ENCODE peak calls at places on chromosomes 12 and 14, in seven cellular contexts. H is MM.1S, G is PC-3, X is neural progenitor cell, R is GM23338, P is GM23248, L is SK-N-SH. Y is an unnamed sample. For H3F3A, the result is how much of the 10 kb centered on the place peaks cover.

GRCh38 chr12:27498761-27499160 is 25.2 kb upstream of the PPFIBP1 start:
- DNase-seq in P (no peak), R (no peak), G (no peak), H (no peak), L (no peak), X (no peak), Y (no peak)

GRCh38 chr12:79685068-79685467 is 5.7 kb downstream of the PAWR start:
- DNase-seq in X (no peak), R (no peak), H (no peak), G (peak), L (no peak), P (peak), Y (no peak)

GRCh38 chr12:73057428-73057827 is 785.3 kb downstream of the TRHDE start:
- DNase-seq in R (peak), X (no peak), H (no peak), G (no peak), L (peak), P (no peak), Y (no peak)

GRCh38 chr14:101354726-101355125 is 206.6 kb upstream of the DIO3 start:
- DNase-seq in L (no peak), X (no peak), P (no peak), R (no peak), H (no peak), G (no peak), Y (no peak)

GRCh38 chr14:52327374-52328226 is 13.5 kb downstream of the PTGER2 start:
- DNase-seq in R (no peak), L (no peak), H (no peak), G (peak), P (peak), X (no peak), Y (no peak)

GRCh38 chr12:6236641-6236940 is 36.4 kb downstream of the CD9 start:
- DNase-seq in L (no peak), H (no peak), R (no peak), G (no peak), P (no peak), X (no peak), Y (no peak)

GRCh38 chr14:104756477-104757237 is 3.7 kb downstream of the SIVA1 start:
- DNase-seq in R (no peak), H (no peak), P (no peak), G (no peak), L (no peak), X (no peak), Y (no peak)

GRCh38 chr12:131902332-131903241 is 8.2 kb downstream of the ULK1 start:
- DNase-seq in G (no peak), L (no peak), H (no peak), R (no peak), P (no peak), X (no peak), Y (no peak)

GRCh38 chr14:73741876-73742519 is 27.8 kb upstream of the PNMA1 start:
- DNase-seq in H (no peak), G (no peak), L (peak), R (no peak), X (no peak), P (peak), Y (no peak)

GRCh38 chr12:102144221-102144620 is 24.2 kb downstream of the PARPBP start:
- DNase-seq in X (no peak), H (no peak), G (no peak), P (no peak), R (no peak), L (no peak), Y (no peak)

GRCh38 chr12:82359115-82359478 is 768 bp downstream of the METTL25 start:
- DNase-seq in G (no peak), H (peak), P (peak), R (peak), X (peak), L (peak), Y (no peak)

GRCh38 chr12:120292661-120293531 is at the start of gene RNU4-1:
- DNase-seq in R (peak), X (peak), H (peak), L (peak), G (peak), P (peak), Y (peak)

GRCh38 chr14:70289138-70289537 is 70.3 kb downstream of the COX16 start:
- DNase-seq in P (no peak), H (no peak), L (no peak), R (no peak), G (no peak), X (no peak), Y (no peak)

GRCh38 chr12:29073631-29074239 is 75.3 kb upstream of the FAR2 start:
- DNase-seq in X (peak), G (peak), H (peak), P (peak), L (peak), R (peak), Y (peak)

GRCh38 chr12:25994252-25994651 is 35.8 kb downstream of the RASSF8 start:
- DNase-seq in H (no peak), G (peak), L (no peak), R (no peak), P (peak), X (no peak), Y (no peak)

GRCh38 chr12:78863482-78864427 is 819 bp upstream of the SYT1 start:
- DNase-seq in L (peak), X (peak), R (peak), H (peak), P (peak), G (peak), Y (peak)

GRCh38 chr12:79566452-79566851 is 124.3 kb downstream of the PAWR start:
- DNase-seq in P (no peak), L (no peak), X (no peak), G (peak), R (no peak), H (no peak), Y (peak)

GRCh38 chr12:114762490-114763110 is 78.6 kb upstream of the TBX3 start:
- DNase-seq in R (no peak), L (no peak), G (no peak), X (no peak), H (no peak), P (no peak), Y (no peak)

GRCh38 chr12:96305665-96306064 is 94.6 kb downstream of the CDK17 start:
- DNase-seq in P (no peak), R (no peak), G (no peak), H (no peak), L (no peak), X (no peak), Y (no peak)

GRCh38 chr14:91323031-91323430 is 78.5 kb upstream of the GPR68 start:
- DNase-seq in X (no peak), R (no peak), G (no peak), H (no peak), P (no peak), L (no peak), Y (no peak)

GRCh38 chr12:110307372-110307771 is 26.3 kb downstream of the ATP2A2 start:
- DNase-seq in P (peak), X (no peak), H (no peak), G (no peak), L (no peak), R (no peak), Y (no peak)

GRCh38 chr12:82326905-82327503 is 31.2 kb downstream of the CCDC59 start:
- DNase-seq in G (peak), R (peak), L (peak), P (peak), X (peak), H (peak), Y (peak)

GRCh38 chr14:58663494-58664111 is 25.8 kb downstream of the DACT1 start:
- DNase-seq in P (peak), G (no peak), X (no peak), R (peak), L (peak), H (no peak), Y (no peak)

GRCh38 chr12:71804505-71804904 is 35.1 kb upstream of the TBC1D15 start:
- DNase-seq in L (no peak), X (peak), H (no peak), G (no peak), P (no peak), R (peak), Y (no peak)

GRCh38 chr14:89340200-89340667 is 76.8 kb downstream of the FOXN3 start:
- DNase-seq in P (peak), L (no peak), R (no peak), G (no peak), H (no peak), X (no peak), Y (no peak)

GRCh38 chr14:54785111-54785777 is 117.4 kb downstream of the GCH1 start:
- DNase-seq in X (no peak), P (no peak), H (no peak), R (no peak), G (no peak), L (peak), Y (no peak)

GRCh38 chr14:63901434-63902085 is 48.8 kb downstream of the SYNE2 start:
- DNase-seq in P (peak), X (no peak), L (no peak), G (no peak), H (no peak), R (no peak), Y (no peak)

GRCh38 chr12:52013626-52014310 is 7.0 kb downstream of the TAMALIN start:
- DNase-seq in X (no peak), H (no peak), G (no peak), L (no peak), P (no peak), R (peak), Y (no peak)

GRCh38 chr12:90622431-90622830 is 332.5 kb downstream of the CCER1 start:
- DNase-seq in H (no peak), R (no peak), P (peak), G (no peak), L (no peak), X (no peak), Y (no peak)

DNA sequence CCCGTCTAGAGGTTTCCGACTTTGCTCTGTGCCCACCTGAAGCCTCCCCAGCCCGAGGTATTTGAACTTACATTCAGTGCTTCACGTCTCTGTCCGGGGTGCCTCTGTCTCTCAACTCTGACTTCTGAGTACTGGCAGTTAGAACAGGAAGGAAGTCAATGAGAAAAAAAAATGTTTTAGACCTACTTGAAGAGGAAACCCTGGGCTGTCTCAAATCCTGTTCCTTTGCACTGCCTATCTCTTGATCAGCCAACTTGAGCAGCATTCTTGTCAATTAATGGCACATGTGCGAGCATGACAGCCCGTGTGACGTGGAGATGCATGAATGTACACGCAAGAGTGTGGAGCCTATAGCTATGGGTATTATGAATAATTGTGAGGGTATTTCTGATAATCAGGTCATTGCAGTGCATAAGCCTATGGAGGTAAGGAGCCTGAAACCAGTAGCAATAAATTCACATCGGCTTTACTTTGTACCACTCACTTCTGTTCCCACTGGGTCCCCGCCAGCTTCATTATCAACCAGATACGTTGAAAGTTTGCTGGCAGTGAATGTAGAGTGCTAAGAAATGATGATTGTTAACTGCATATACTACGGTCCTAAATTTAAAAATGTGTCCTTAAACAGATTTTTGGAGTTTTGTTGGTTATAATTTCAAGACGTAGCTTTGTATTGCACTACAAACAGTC is at the start of gene ARHGDIB:
- DNase-seq in P (peak), G (no peak), L (no peak), R (peak), X (no peak), H (peak), Y (peak)
- H3F3A ChIP-seq in P (under half), G (under half), L (under half), R (under half), X (under half), H (half or more), Y (under half)

GRCh38 chr14:21234112-21234511 is 35.1 kb downstream of the HNRNPC start:
- DNase-seq in R (no peak), H (no peak), G (no peak), X (no peak), P (peak), L (no peak), Y (no peak)
- H3F3A ChIP-seq in R (under half), H (under half), G (under half), X (half or more), P (half or more), L (under half), Y (half or more)

DNA sequence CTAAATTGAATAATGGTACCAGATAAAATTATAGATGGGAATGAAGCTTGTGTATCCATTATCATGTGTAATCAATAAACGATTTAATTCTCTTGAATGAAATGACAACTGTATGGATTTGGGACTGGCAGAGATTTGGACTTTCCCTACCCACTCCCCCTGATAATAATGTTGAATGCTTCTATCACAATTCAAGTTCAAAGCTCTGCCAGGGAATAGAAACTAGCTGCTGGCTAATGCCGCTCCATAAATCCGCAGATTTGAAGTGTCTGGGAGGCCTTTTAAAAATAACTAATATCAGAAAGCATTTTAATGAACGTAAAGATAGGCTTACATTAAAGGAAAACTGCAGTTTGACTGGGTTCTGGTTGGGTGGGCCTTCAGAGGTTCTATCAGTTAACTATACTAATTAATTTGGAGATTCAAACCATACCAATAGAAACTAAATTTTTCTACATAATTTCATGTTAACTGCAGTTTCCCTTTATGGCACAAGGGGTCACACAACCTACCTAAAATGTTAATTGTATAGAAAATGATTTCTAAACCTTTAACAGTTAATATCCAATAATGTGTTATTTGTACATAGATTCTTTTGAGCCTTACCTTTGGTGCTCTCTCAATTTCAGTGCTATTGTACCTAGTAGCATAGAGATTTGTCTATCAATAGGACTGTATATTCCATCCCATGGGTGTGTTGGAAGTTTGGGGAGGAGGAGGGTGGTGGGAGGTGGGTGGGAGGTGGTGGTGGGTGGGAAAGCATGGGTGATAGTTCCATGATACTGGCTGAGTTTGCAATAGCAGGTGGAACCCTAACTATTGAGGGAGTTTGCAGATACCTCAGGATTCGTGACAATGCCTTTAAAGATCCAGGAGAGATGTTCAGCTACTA is 4.9 kb downstream of the HNRNPA1 start:
- DNase-seq in G (no peak), X (no peak), L (no peak), R (no peak), H (no peak), P (peak), Y (no peak)
- H3F3A ChIP-seq in G (under half), X (half or more), L (half or more), R (half or more), H (half or more), P (half or more), Y (half or more)

GRCh38 chr12:95200128-95200973 is 16.9 kb downstream of the FGD6 start:
- DNase-seq in P (peak), X (no peak), G (no peak), H (no peak), L (no peak), R (no peak), Y (no peak)
- H3F3A ChIP-seq in P (under half), X (under half), G (under half), H (under half), L (under half), R (under half), Y (under half)

GRCh38 chr12:53626702-53627169 is 554 bp upstream of the ATF7 start:
- DNase-seq in H (peak), G (no peak), X (no peak), L (no peak), R (no peak), P (no peak), Y (no peak)
- H3F3A ChIP-seq in H (under half), G (under half), X (under half), L (under half), R (under half), P (under half), Y (under half)

GRCh38 chr14:75871181-75871880 is 110.5 kb downstream of the TGFB3 start:
- DNase-seq in R (no peak), H (no peak), L (no peak), P (no peak), X (no peak), G (no peak), Y (no peak)
- H3F3A ChIP-seq in R (under half), H (under half), L (under half), P (under half), X (under half), G (under half), Y (under half)

DNA sequence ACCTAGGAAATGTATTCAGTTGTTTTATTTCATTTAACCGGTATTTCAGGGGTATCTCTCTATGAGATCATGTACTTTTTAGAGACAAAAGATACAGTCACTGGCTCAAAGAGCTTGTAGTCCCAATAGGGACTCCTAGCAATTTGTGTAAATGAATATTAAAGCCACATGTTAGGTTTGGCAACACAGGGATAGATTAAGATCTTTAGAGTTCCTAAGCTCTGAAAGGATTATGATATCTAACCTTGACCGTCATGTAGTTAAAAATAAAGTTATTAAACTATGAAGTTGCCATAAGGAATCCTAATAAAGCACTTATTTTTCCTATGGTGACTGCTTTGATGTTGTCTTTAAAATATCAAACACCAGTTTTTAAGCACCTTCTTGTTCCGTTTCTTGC is 100.4 kb upstream of the FGD4 start:
- DNase-seq in P (peak), L (peak), R (no peak), H (no peak), G (no peak), X (no peak), Y (no peak)
- H3F3A ChIP-seq in P (under half), L (under half), R (under half), H (under half), G (under half), X (under half), Y (under half)